ENCODE peak calls at places on chromosomes 7 and 10, in four cellular contexts. T, J, R and I are unnamed samples.

GRCh38 chr7:150428671-150429451 is 21.6 kb upstream of the GIMAP8 start:
- DNase-seq in R (peak), T (peak), J (peak), I (peak)

GRCh38 chr7:99000904-99001442 is 122.6 kb downstream of the TRRAP start:
- DNase-seq in J (no peak), R (no peak), T (no peak), I (no peak)

GRCh38 chr10:44203535-44203934 is 181.4 kb downstream of the CXCL12 start:
- DNase-seq in J (no peak), T (no peak), R (no peak), I (no peak)

GRCh38 chr7:107105591-107106245 is 61.2 kb downstream of the PRKAR2B start:
- DNase-seq in J (no peak), T (no peak), R (no peak), I (no peak)

GRCh38 chr7:108442039-108442568 is 14.1 kb downstream of the NRCAM start:
- DNase-seq in T (peak), R (peak), J (peak), I (no peak)

GRCh38 chr10:30542001-30542861 is 87.3 kb downstream of the LYZL2 start:
- DNase-seq in J (no peak), T (no peak), R (peak), I (peak)

GRCh38 chr10:48727866-48728265 is 43.2 kb downstream of the WDFY4 start:
- DNase-seq in J (no peak), R (no peak), T (no peak), I (no peak)

GRCh38 chr10:99532194-99532593 is 548 bp upstream of the NKX2-3 start:
- DNase-seq in R (no peak), J (no peak), T (no peak), I (no peak)

GRCh38 chr10:27223964-27224363 is 16.6 kb downstream of the ACBD5 start:
- DNase-seq in J (peak), T (peak), R (peak), I (peak)

GRCh38 chr10:13414137-13414536 is 66.0 kb upstream of the SEPHS1 start:
- DNase-seq in T (no peak), R (no peak), J (no peak), I (no peak)

GRCh38 chr7:99278180-99278579 is 5.5 kb downstream of the MYH16 start:
- DNase-seq in T (no peak), J (no peak), R (no peak), I (no peak)

GRCh38 chr7:1309290-1309689 is 76.6 kb downstream of the UNCX start:
- DNase-seq in R (no peak), T (no peak), J (no peak), I (no peak)

GRCh38 chr10:128701381-128701780 is 575.2 kb upstream of the MKI67 start:
- DNase-seq in T (no peak), J (no peak), R (no peak), I (no peak)

GRCh38 chr7:91876391-91877133 is 3.9 kb downstream of the MTERF1 start:
- DNase-seq in J (no peak), T (peak), R (peak), I (peak)

GRCh38 chr10:29057712-29058426 is 231.0 kb upstream of the LYZL1 start:
- DNase-seq in R (no peak), J (no peak), T (no peak), I (no peak)